ENCODE peak calls at places on chromosomes 6 and 20, in four cellular contexts. H is H1, V is SK-N-SH, B is HepG2. M is an unnamed sample.

GRCh38 chr6:166742981-166743380 is 115.9 kb upstream of the RPS6KA2 start:
- DNase-seq in V (no peak), B (no peak), H (no peak), M (no peak)

GRCh38 chr6:107847844-107848802 is 24.0 kb upstream of the SCML4 start:
- DNase-seq in H (peak), B (peak), V (peak), M (peak)

GRCh38 chr20:64063389-64064144 is 569 bp downstream of the TCEA2 start:
- DNase-seq in B (no peak), V (peak), H (no peak), M (no peak)

GRCh38 chr20:38063911-38064310 is 30.4 kb downstream of the RPRD1B start:
- DNase-seq in V (no peak), B (no peak), H (no peak), M (no peak)

GRCh38 chr6:155828989-155829388 is 373.4 kb upstream of the NOX3 start:
- DNase-seq in B (no peak), V (no peak), H (no peak), M (no peak)

GRCh38 chr20:48716086-48716485 is 111.7 kb downstream of the PREX1 start:
- DNase-seq in H (no peak), V (no peak), B (no peak), M (no peak)

GRCh38 chr20:63411898-63412631 is 50.9 kb upstream of the CHRNA4 start:
- DNase-seq in B (no peak), V (no peak), H (no peak), M (no peak)

GRCh38 chr6:53718597-53719460 is 53.3 kb upstream of the KLHL31 start:
- DNase-seq in B (peak), V (peak), H (no peak), M (peak)

GRCh38 chr6:82144007-82144851 is 103.3 kb downstream of the IBTK start:
- DNase-seq in H (no peak), V (peak), B (peak), M (peak)

GRCh38 chr6:138571174-138571573 is 71.9 kb upstream of the NHSL1 start:
- DNase-seq in B (peak), H (no peak), V (no peak), M (no peak)

GRCh38 chr6:43953794-43954310 is 173.4 kb downstream of the MRPL14 start:
- DNase-seq in V (peak), B (peak), H (peak), M (no peak)
- H3K4me3 ChIP-seq in V (no peak), B (no peak), H (no peak), M (no peak)

DNA sequence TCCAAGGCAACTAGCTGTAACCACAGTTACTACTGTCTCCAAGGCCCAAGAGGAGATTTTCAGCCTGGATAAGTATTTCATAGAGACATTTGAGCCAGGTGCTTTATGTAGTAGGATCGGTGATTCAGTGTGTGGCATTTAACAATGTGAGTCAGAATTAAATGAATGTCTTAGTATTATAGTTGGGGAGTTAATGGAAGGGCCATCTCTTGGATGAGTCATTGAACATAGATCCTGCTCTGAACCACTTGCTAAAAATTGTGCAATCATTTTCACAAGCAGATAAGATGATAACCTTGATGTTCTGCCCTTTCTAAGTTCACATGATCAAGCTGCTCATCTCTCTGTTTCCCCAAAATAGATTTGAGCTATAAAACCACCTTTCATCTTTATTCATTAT is 668.9 kb upstream of the CITED2 start:
- DNase-seq in B (no peak), V (no peak), H (no peak), M (no peak)
- TF ChIP-seq SIN3A in B (no peak), V (no peak), H (no peak), M (no peak)

GRCh38 chr20:32437391-32438074 is 79.4 kb downstream of the ASXL1 start:
- DNase-seq in H (no peak), B (peak), V (peak), M (no peak)
- TF ChIP-seq CTCF in H (peak), B (peak), V (peak), M (no peak)

DNA sequence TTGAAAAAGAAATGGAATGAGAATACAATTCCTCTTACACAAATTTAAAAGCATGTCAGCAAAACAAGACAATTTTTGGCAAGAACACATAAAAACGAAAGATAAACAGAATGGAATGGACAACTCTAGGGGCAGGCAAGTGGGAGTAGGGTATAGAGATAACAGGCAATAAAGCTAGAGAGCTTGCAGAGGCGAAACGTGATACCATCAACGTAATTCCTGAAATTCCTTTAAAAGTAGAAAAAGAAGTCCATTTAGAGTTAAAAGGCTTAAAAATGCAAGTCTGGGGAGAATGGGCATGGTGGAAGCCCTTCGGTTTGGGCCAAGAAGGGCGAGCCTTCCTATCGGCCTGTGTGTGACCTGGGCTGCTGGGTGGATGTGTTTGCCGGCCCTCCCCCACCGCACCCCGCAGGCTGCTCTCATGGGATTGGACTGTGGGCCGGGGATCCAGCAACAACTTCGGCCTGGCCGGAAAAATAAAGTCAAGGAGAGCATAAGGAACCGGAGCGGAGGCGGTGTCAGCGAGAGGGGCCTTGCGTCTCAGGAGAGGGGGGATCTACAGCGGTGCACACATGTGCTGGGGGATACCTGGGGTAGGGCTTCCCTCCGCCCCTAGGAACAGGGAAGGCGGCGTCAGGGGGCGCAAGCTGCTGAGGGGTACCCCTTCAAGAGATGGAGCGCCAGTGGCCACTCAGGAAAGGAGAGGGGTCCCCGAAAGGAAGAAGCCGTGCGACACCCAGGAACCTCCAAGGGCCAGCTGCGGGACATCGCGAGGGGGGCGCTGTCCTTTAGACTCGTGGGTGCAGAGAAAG is 4.1 kb downstream of the TMEM239 start:
- DNase-seq in V (no peak), B (no peak), H (no peak), M (no peak)
- H3K4me3 ChIP-seq in V (no peak), B (no peak), H (peak), M (no peak)

GRCh38 chr6:95203153-95203754 is 374.1 kb upstream of the MANEA start:
- DNase-seq in H (peak), V (peak), B (peak), M (peak)
- TF ChIP-seq SIN3A in H (no peak), V (no peak), B (no peak), M (no peak)

GRCh38 chr20:22302039-22302438 is 282.3 kb downstream of the FOXA2 start:
- DNase-seq in B (no peak), H (no peak), V (no peak), M (no peak)

GRCh38 chr20:22308934-22309333 is 275.4 kb downstream of the FOXA2 start:
- DNase-seq in B (peak), V (no peak), H (no peak), M (no peak)

GRCh38 chr20:22305391-22305790 is 279.0 kb downstream of the FOXA2 start:
- DNase-seq in V (no peak), H (no peak), B (no peak), M (no peak)

GRCh38 chr20:22303523-22303922 is 280.8 kb downstream of the FOXA2 start:
- DNase-seq in V (peak), B (peak), H (no peak), M (no peak)
- TF ChIP-seq CTCF in V (peak), B (peak), H (peak), M (peak)

DNA sequence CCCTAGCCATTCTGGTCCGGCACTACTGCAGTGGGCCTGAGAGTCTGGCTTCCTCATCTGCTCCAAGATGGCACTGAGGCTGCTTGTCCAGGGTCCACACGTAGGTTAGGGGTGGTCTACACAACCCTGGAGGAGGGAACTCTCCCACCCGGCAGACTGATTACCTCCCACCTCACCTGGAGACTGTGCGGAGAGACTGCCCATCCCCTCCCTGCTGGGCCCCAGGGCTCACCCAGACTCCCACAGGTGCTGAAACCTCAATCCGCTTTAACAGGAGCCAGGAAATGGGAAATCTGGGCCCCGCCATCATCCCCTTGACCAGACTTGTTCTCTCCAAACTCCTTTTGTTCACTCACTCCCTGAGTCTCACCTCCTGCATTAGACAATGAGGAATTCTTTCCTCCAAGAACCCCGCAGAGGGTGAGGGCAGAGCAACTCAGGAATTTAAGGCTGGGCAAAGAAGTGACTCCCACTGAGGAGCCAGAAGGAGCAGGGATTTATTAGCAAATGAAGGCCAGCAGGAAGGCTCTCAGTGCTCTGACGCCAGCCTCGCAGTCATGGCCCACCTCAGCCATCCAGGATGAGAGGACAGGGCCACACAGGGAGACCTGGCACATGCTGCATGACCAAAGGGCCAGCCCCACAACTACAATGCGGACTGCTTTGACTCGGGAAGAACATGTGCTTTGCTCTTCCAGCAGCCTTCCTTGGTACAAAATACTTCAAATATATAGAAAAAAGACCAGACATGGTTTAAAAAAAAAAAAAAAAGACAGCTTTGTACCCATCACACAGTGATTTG is 53.0 kb downstream of the CDK5RAP1 start:
- DNase-seq in V (no peak), H (no peak), B (no peak), M (no peak)
- H3K4me3 ChIP-seq in V (no peak), H (no peak), B (no peak), M (no peak)

GRCh38 chr6:30670760-30671527 is 1.9 kb downstream of the DHX16 start:
- DNase-seq in H (no peak), V (peak), B (peak), M (no peak)

GRCh38 chr6:30664994-30665767 is 7.6 kb downstream of the DHX16 start:
- DNase-seq in H (no peak), V (no peak), B (no peak), M (no peak)
- TF ChIP-seq SIN3A in H (no peak), V (no peak), B (no peak), M (no peak)

M was measured in Panc1.